ENCODE peak calls at places on chromosomes 5 and 9, in nine cellular contexts. S, X, N, V, O, Y, H, C and R are unnamed samples.

GRCh38 chr5:36389245-36389644 is 87.5 kb upstream of the RANBP3L start:
- DNase-seq in X (no peak), Y (peak), V (peak), H (no peak), S (no peak), C (no peak), O (no peak), N (no peak), R (peak)

GRCh38 chr9:79977510-79978197 is 405.9 kb downstream of the TLE4 start:
- DNase-seq in S (no peak), N (no peak), Y (no peak), H (no peak), X (no peak), C (no peak), O (no peak), V (no peak), R (no peak)

GRCh38 chr5:141149812-141150211 is at the start of gene PCDHB6:
- DNase-seq in C (no peak), Y (no peak), N (no peak), S (peak), H (no peak), X (no peak), V (peak), O (no peak), R (no peak)

GRCh38 chr5:132371603-132371994 is 2.1 kb downstream of the SLC22A5 start:
- DNase-seq in N (peak), X (no peak), H (no peak), V (no peak), Y (no peak), S (no peak), O (no peak), C (no peak), R (no peak)

GRCh38 chr9:88816141-88816540 is 175.1 kb upstream of the S1PR3 start:
- DNase-seq in C (no peak), V (no peak), O (no peak), S (no peak), Y (no peak), X (no peak), N (no peak), H (no peak), R (no peak)

GRCh38 chr9:114371986-114372917 is 15.5 kb downstream of the AKNA start:
- DNase-seq in S (no peak), C (no peak), N (peak), Y (peak), X (peak), V (peak), H (peak), O (no peak), R (peak)

GRCh38 chr9:130172161-130172857 is at the start of gene NCS1:
- DNase-seq in S (peak), V (peak), N (peak), X (peak), O (no peak), Y (peak), C (peak), H (no peak), R (peak)

GRCh38 chr5:143887302-143887638 is 75.3 kb downstream of the HMHB1 start:
- DNase-seq in C (no peak), X (no peak), N (no peak), H (no peak), S (no peak), O (no peak), Y (peak), V (no peak), R (no peak)

GRCh38 chr9:33159760-33160127 is 7.4 kb downstream of the B4GALT1 start:
- DNase-seq in H (peak), Y (no peak), X (peak), N (peak), V (peak), C (no peak), S (no peak), O (no peak), R (peak)

GRCh38 chr5:82259172-82259800 is 18.9 kb downstream of the RPS23 start:
- DNase-seq in N (no peak), Y (no peak), S (peak), C (no peak), O (no peak), H (no peak), V (peak), X (no peak), R (no peak)

GRCh38 chr5:68376931-68377330 is 161.4 kb downstream of the PIK3R1 start:
- DNase-seq in Y (no peak), N (no peak), V (no peak), S (no peak), C (no peak), H (no peak), X (no peak), O (no peak), R (no peak)

GRCh38 chr5:43044181-43044914 is 4.2 kb upstream of the ANXA2R start:
- DNase-seq in H (no peak), Y (peak), V (no peak), N (peak), S (no peak), X (no peak), C (peak), O (no peak), R (no peak)

GRCh38 chr9:87516222-87516930 is 18.7 kb downstream of the DAPK1 start:
- DNase-seq in O (no peak), S (no peak), H (no peak), X (no peak), V (peak), N (peak), Y (peak), C (no peak), R (peak)

GRCh38 chr5:181259283-181259682 is 1.7 kb downstream of the TRIM52 start:
- DNase-seq in X (no peak), H (no peak), V (no peak), S (no peak), C (peak), O (no peak), N (peak), Y (no peak), R (no peak)

GRCh38 chr9:13863112-13863511 is 450.8 kb downstream of the NFIB start:
- DNase-seq in N (no peak), H (no peak), S (no peak), Y (peak), X (no peak), O (no peak), V (no peak), C (no peak), R (no peak)